ENCODE peak calls at places on chromosomes 7 and 10, in six cellular contexts. D, B, U, L, P and Z are unnamed samples.

GRCh38 chr7:114364151-114364550 is 50.5 kb upstream of the FOXP2 start:
- DNase-seq in D (no peak), B (no peak), U (no peak), L (peak; percentile 31), P (no peak), Z (peak; percentile 16)

GRCh38 chr10:122144199-122144598 is 126.9 kb upstream of the BTBD16 start:
- DNase-seq in D (no peak), B (no peak), U (no peak), L (no peak), P (no peak), Z (no peak)

GRCh38 chr10:77463967-77464745 is 173.5 kb downstream of the KCNMA1 start:
- DNase-seq in D (no peak), B (no peak), U (no peak), L (no peak), P (no peak), Z (peak; percentile 61)

GRCh38 chr10:79377557-79378382 is 30.5 kb downstream of the PPIF start:
- DNase-seq in D (no peak), B (no peak), U (no peak), L (no peak), P (no peak), Z (no peak)

GRCh38 chr7:22302951-22303423 is 54.0 kb downstream of the RAPGEF5 start:
- DNase-seq in D (no peak), B (no peak), U (no peak), L (no peak), P (no peak), Z (no peak)

GRCh38 chr10:79979310-79979972 is 30.5 kb upstream of the SFTPD start:
- DNase-seq in D (no peak), B (no peak), U (no peak), L (peak; percentile 51), P (no peak), Z (no peak)

GRCh38 chr7:139777304-139777890 is 401 bp downstream of the HIPK2 start:
- DNase-seq in D (no peak), B (peak; percentile 60), U (no peak), L (peak; percentile 36), P (no peak), Z (peak; percentile 62)

GRCh38 chr7:101986335-101986734 is 168.9 kb downstream of the CUX1 start:
- DNase-seq in D (no peak), B (no peak), U (no peak), L (no peak), P (no peak), Z (peak; percentile 29)

GRCh38 chr10:129970404-129971364 is 6.6 kb upstream of the EBF3 start:
- DNase-seq in D (no peak), B (no peak), U (no peak), L (no peak), P (no peak), Z (no peak)

GRCh38 chr10:33334839-33335549 is 527 bp upstream of the NRP1 start:
- DNase-seq in D (peak; percentile 79), B (no peak), U (no peak), L (peak; percentile 68), P (peak; percentile 93), Z (peak; percentile 95)

GRCh38 chr10:117594722-117595121 is 52.2 kb downstream of the EMX2 start:
- DNase-seq in D (no peak), B (no peak), U (no peak), L (no peak), P (no peak), Z (peak; percentile 3)

GRCh38 chr7:55250313-55250712 is 114.8 kb upstream of the LANCL2 start:
- DNase-seq in D (peak; percentile 65), B (no peak), U (no peak), L (peak; percentile 29), P (peak; percentile 37), Z (no peak)